ENCODE peak calls at places on chromosomes 5 and 9, in eight cellular contexts. One of them, this sample, is unnamed.

GRCh38 chr5:176650354-176650884 is 3.1 kb downstream of the TSPAN17 start:
- DNase-seq in SW480: no peak
- DNase-seq in stimulated activated CD8-positive, alpha-beta memory T cell treated with anti-CD3 and anti-CD28 coated beads, Interleukin-15, amount 100 ng/mL, for 24 hours: no peak
- DNase-seq in stomach: no peak
- DNase-seq in NCI-H2081 treated with DMSO at 0.1 percent for 48 hours: no peak
- DNase-seq in hepatic stellate cell: no peak
- DNase-seq in HTR-8/SVneo: no peak
- DNase-seq in GM19239: no peak
- DNase-seq in this sample: no peak

GRCh38 chr5:108911055-108911454 is 163.4 kb downstream of the FER start:
- DNase-seq in SW480: no peak
- DNase-seq in hepatic stellate cell: no peak
- DNase-seq in NCI-H2081 treated with DMSO at 0.1 percent for 48 hours: no peak
- DNase-seq in HTR-8/SVneo: no peak
- DNase-seq in stomach: no peak
- DNase-seq in GM19239: no peak
- DNase-seq in stimulated activated CD8-positive, alpha-beta memory T cell treated with anti-CD3 and anti-CD28 coated beads, Interleukin-15, amount 100 ng/mL, for 24 hours: no peak
- DNase-seq in this sample: no peak

GRCh38 chr5:52190737-52191136 is 597.0 kb upstream of the ITGA1 start:
- DNase-seq in stimulated activated CD8-positive, alpha-beta memory T cell treated with anti-CD3 and anti-CD28 coated beads, Interleukin-15, amount 100 ng/mL, for 24 hours: no peak
- DNase-seq in NCI-H2081 treated with DMSO at 0.1 percent for 48 hours: no peak
- DNase-seq in stomach: no peak
- DNase-seq in GM19239: no peak
- DNase-seq in hepatic stellate cell: no peak
- DNase-seq in SW480: no peak
- DNase-seq in HTR-8/SVneo: no peak
- DNase-seq in this sample: no peak

GRCh38 chr5:146395233-146395632 is 51.9 kb upstream of the TCERG1 start:
- DNase-seq in HTR-8/SVneo: no peak
- DNase-seq in stimulated activated CD8-positive, alpha-beta memory T cell treated with anti-CD3 and anti-CD28 coated beads, Interleukin-15, amount 100 ng/mL, for 24 hours: no peak
- DNase-seq in hepatic stellate cell: no peak
- DNase-seq in GM19239: no peak
- DNase-seq in NCI-H2081 treated with DMSO at 0.1 percent for 48 hours: no peak
- DNase-seq in stomach: no peak
- DNase-seq in SW480: no peak
- DNase-seq in this sample: no peak

GRCh38 chr9:98365227-98365669 is 109.8 kb upstream of the TBC1D2 start:
- DNase-seq in stimulated activated CD8-positive, alpha-beta memory T cell treated with anti-CD3 and anti-CD28 coated beads, Interleukin-15, amount 100 ng/mL, for 24 hours: no peak
- DNase-seq in HTR-8/SVneo: no peak
- DNase-seq in SW480: peak
- DNase-seq in stomach: no peak
- DNase-seq in NCI-H2081 treated with DMSO at 0.1 percent for 48 hours: no peak
- DNase-seq in GM19239: no peak
- DNase-seq in hepatic stellate cell: no peak
- DNase-seq in this sample: no peak

GRCh38 chr9:93591301-93591700 is 14.9 kb downstream of the PHF2 start:
- DNase-seq in HTR-8/SVneo: no peak
- DNase-seq in stomach: no peak
- DNase-seq in GM19239: no peak
- DNase-seq in SW480: no peak
- DNase-seq in hepatic stellate cell: no peak
- DNase-seq in stimulated activated CD8-positive, alpha-beta memory T cell treated with anti-CD3 and anti-CD28 coated beads, Interleukin-15, amount 100 ng/mL, for 24 hours: no peak
- DNase-seq in NCI-H2081 treated with DMSO at 0.1 percent for 48 hours: no peak
- DNase-seq in this sample: no peak

GRCh38 chr9:23774266-23774665 is 51.8 kb downstream of the ELAVL2 start:
- DNase-seq in hepatic stellate cell: no peak
- DNase-seq in GM19239: no peak
- DNase-seq in HTR-8/SVneo: no peak
- DNase-seq in SW480: no peak
- DNase-seq in stimulated activated CD8-positive, alpha-beta memory T cell treated with anti-CD3 and anti-CD28 coated beads, Interleukin-15, amount 100 ng/mL, for 24 hours: no peak
- DNase-seq in NCI-H2081 treated with DMSO at 0.1 percent for 48 hours: no peak
- DNase-seq in stomach: no peak
- DNase-seq in this sample: peak

GRCh38 chr5:7868427-7868772 is 431 bp downstream of the FASTKD3 start:
- DNase-seq in NCI-H2081 treated with DMSO at 0.1 percent for 48 hours: no peak
- DNase-seq in stimulated activated CD8-positive, alpha-beta memory T cell treated with anti-CD3 and anti-CD28 coated beads, Interleukin-15, amount 100 ng/mL, for 24 hours: no peak
- DNase-seq in SW480: peak
- DNase-seq in GM19239: no peak
- DNase-seq in HTR-8/SVneo: no peak
- DNase-seq in stomach: no peak
- DNase-seq in hepatic stellate cell: no peak
- DNase-seq in this sample: no peak

GRCh38 chr9:106962105-106962504 is 99.1 kb downstream of the ZNF462 start:
- DNase-seq in GM19239: no peak
- DNase-seq in stimulated activated CD8-positive, alpha-beta memory T cell treated with anti-CD3 and anti-CD28 coated beads, Interleukin-15, amount 100 ng/mL, for 24 hours: no peak
- DNase-seq in NCI-H2081 treated with DMSO at 0.1 percent for 48 hours: no peak
- DNase-seq in hepatic stellate cell: no peak
- DNase-seq in HTR-8/SVneo: no peak
- DNase-seq in SW480: no peak
- DNase-seq in stomach: no peak
- DNase-seq in this sample: no peak

GRCh38 chr9:18459958-18460584 is 13.9 kb upstream of the ADAMTSL1 start:
- DNase-seq in NCI-H2081 treated with DMSO at 0.1 percent for 48 hours: no peak
- DNase-seq in GM19239: no peak
- DNase-seq in SW480: no peak
- DNase-seq in hepatic stellate cell: no peak
- DNase-seq in HTR-8/SVneo: no peak
- DNase-seq in stomach: no peak
- DNase-seq in stimulated activated CD8-positive, alpha-beta memory T cell treated with anti-CD3 and anti-CD28 coated beads, Interleukin-15, amount 100 ng/mL, for 24 hours: no peak
- DNase-seq in this sample: no peak

GRCh38 chr5:38257236-38258036 is 923 bp upstream of the EGFLAM start:
- DNase-seq in NCI-H2081 treated with DMSO at 0.1 percent for 48 hours: no peak
- DNase-seq in stimulated activated CD8-positive, alpha-beta memory T cell treated with anti-CD3 and anti-CD28 coated beads, Interleukin-15, amount 100 ng/mL, for 24 hours: no peak
- DNase-seq in stomach: no peak
- DNase-seq in GM19239: no peak
- DNase-seq in HTR-8/SVneo: no peak
- DNase-seq in SW480: no peak
- DNase-seq in hepatic stellate cell: no peak
- DNase-seq in this sample: no peak

GRCh38 chr5:77302653-77303052 is 92.2 kb downstream of the PDE8B start:
- DNase-seq in NCI-H2081 treated with DMSO at 0.1 percent for 48 hours: no peak
- DNase-seq in GM19239: no peak
- DNase-seq in stomach: no peak
- DNase-seq in SW480: no peak
- DNase-seq in HTR-8/SVneo: no peak
- DNase-seq in stimulated activated CD8-positive, alpha-beta memory T cell treated with anti-CD3 and anti-CD28 coated beads, Interleukin-15, amount 100 ng/mL, for 24 hours: no peak
- DNase-seq in hepatic stellate cell: no peak
- DNase-seq in this sample: no peak

GRCh38 chr9:116288658-116289057 is 135.1 kb downstream of the PAPPA start:
- DNase-seq in NCI-H2081 treated with DMSO at 0.1 percent for 48 hours: no peak
- DNase-seq in stomach: no peak
- DNase-seq in hepatic stellate cell: peak
- DNase-seq in GM19239: no peak
- DNase-seq in HTR-8/SVneo: peak
- DNase-seq in SW480: peak
- DNase-seq in stimulated activated CD8-positive, alpha-beta memory T cell treated with anti-CD3 and anti-CD28 coated beads, Interleukin-15, amount 100 ng/mL, for 24 hours: no peak
- DNase-seq in this sample: peak

GRCh38 chr5:111367081-111367480 is 142.9 kb downstream of the CAMK4 start:
- DNase-seq in GM19239: no peak
- DNase-seq in SW480: peak
- DNase-seq in NCI-H2081 treated with DMSO at 0.1 percent for 48 hours: no peak
- DNase-seq in hepatic stellate cell: no peak
- DNase-seq in HTR-8/SVneo: peak
- DNase-seq in stomach: no peak
- DNase-seq in stimulated activated CD8-positive, alpha-beta memory T cell treated with anti-CD3 and anti-CD28 coated beads, Interleukin-15, amount 100 ng/mL, for 24 hours: no peak
- DNase-seq in this sample: no peak

GRCh38 chr5:95936812-95937397 is 24.7 kb downstream of the ELL2 start:
- DNase-seq in GM19239: no peak
- DNase-seq in stimulated activated CD8-positive, alpha-beta memory T cell treated with anti-CD3 and anti-CD28 coated beads, Interleukin-15, amount 100 ng/mL, for 24 hours: no peak
- DNase-seq in SW480: no peak
- DNase-seq in HTR-8/SVneo: no peak
- DNase-seq in NCI-H2081 treated with DMSO at 0.1 percent for 48 hours: no peak
- DNase-seq in hepatic stellate cell: no peak
- DNase-seq in stomach: no peak
- DNase-seq in this sample: no peak

GRCh38 chr5:178685386-178686059 is 44.9 kb downstream of the ZNF354A start:
- DNase-seq in stomach: no peak
- DNase-seq in NCI-H2081 treated with DMSO at 0.1 percent for 48 hours: no peak
- DNase-seq in HTR-8/SVneo: no peak
- DNase-seq in stimulated activated CD8-positive, alpha-beta memory T cell treated with anti-CD3 and anti-CD28 coated beads, Interleukin-15, amount 100 ng/mL, for 24 hours: no peak
- DNase-seq in hepatic stellate cell: no peak
- DNase-seq in GM19239: no peak
- DNase-seq in SW480: no peak
- DNase-seq in this sample: no peak

GRCh38 chr9:107548298-107549142 is 59.0 kb upstream of the KLF4 start:
- DNase-seq in stimulated activated CD8-positive, alpha-beta memory T cell treated with anti-CD3 and anti-CD28 coated beads, Interleukin-15, amount 100 ng/mL, for 24 hours: no peak
- DNase-seq in GM19239: no peak
- DNase-seq in hepatic stellate cell: peak
- DNase-seq in HTR-8/SVneo: peak
- DNase-seq in SW480: peak
- DNase-seq in NCI-H2081 treated with DMSO at 0.1 percent for 48 hours: no peak
- DNase-seq in stomach: no peak
- DNase-seq in this sample: peak